ENCODE peak calls at places on chromosomes 12 and 14, in four cellular contexts. R is HCT116, M is heart left ventricle, I is pancreas. L is an unnamed sample.

GRCh38 chr12:85329913-85330312 is 49.9 kb downstream of the ALX1 start:
- DNase-seq in R (no peak), M (no peak), I (no peak), L (no peak)

GRCh38 chr12:66107451-66107915 is 23.1 kb downstream of the LLPH start:
- DNase-seq in R (peak), M (peak), I (no peak), L (no peak)

GRCh38 chr12:29066061-29066588 is 83.0 kb upstream of the FAR2 start:
- DNase-seq in R (peak), M (no peak), I (no peak), L (no peak)

GRCh38 chr14:32230695-32231280 is 27.7 kb upstream of the RNU6-8 start:
- DNase-seq in R (no peak), M (no peak), I (no peak), L (no peak)

GRCh38 chr12:115798309-115798917 is 479.1 kb downstream of the MED13L start:
- DNase-seq in R (no peak), M (no peak), I (no peak), L (no peak)

GRCh38 chr12:54304187-54304810 is 3.5 kb upstream of the NFE2 start:
- DNase-seq in R (no peak), M (peak), I (peak), L (peak)

GRCh38 chr14:40221428-40221827 is 789.2 kb upstream of the FBXO33 start:
- DNase-seq in R (no peak), M (no peak), I (no peak), L (no peak)

GRCh38 chr12:43345023-43345422 is 207.0 kb downstream of the ADAMTS20 start:
- DNase-seq in R (no peak), M (no peak), I (no peak), L (no peak)

GRCh38 chr12:88108021-88108420 is 33.9 kb downstream of the CEP290 start:
- DNase-seq in R (no peak), M (no peak), I (no peak), L (no peak)

GRCh38 chr12:27474344-27474743 is 27.8 kb downstream of the SMCO2 start:
- DNase-seq in R (no peak), M (no peak), I (no peak), L (no peak)

GRCh38 chr12:106288510-106289195 is 13.9 kb upstream of the TCP11L2 start:
- DNase-seq in R (peak), M (no peak), I (no peak), L (no peak)

GRCh38 chr14:104213301-104214034 is 75.1 kb downstream of the KIF26A start:
- DNase-seq in R (no peak), M (no peak), I (no peak), L (peak)

GRCh38 chr12:182381-182883 is 31.5 kb downstream of the SLC6A12 start:
- DNase-seq in R (no peak), M (peak), I (peak), L (peak)

GRCh38 chr12:111582133-111582747 is 16.9 kb downstream of the ATXN2 start:
- DNase-seq in R (no peak), M (no peak), I (no peak), L (no peak)

GRCh38 chr14:101961011-101961721 is 3.2 kb upstream of the DYNC1H1 start:
- DNase-seq in R (peak), M (peak), I (peak), L (peak)

GRCh38 chr12:94418517-94418916 is 41.1 kb downstream of the CEP83 start:
- DNase-seq in R (no peak), M (no peak), I (no peak), L (no peak)

GRCh38 chr12:48788852-48789775 is at the start of gene ADCY6:
- DNase-seq in R (peak), M (peak), I (peak), L (peak)

GRCh38 chr12:77190022-77190421 is 124.7 kb upstream of the E2F7 start:
- DNase-seq in R (no peak), M (no peak), I (no peak), L (no peak)

GRCh38 chr12:65881348-65881961 is 57.2 kb downstream of the HMGA2 start:
- DNase-seq in R (no peak), M (peak), I (peak), L (no peak)

GRCh38 chr14:95903616-95904107 is 27.0 kb downstream of the TUNAR start:
- DNase-seq in R (no peak), M (no peak), I (no peak), L (no peak)

GRCh38 chr14:95190857-95191256 is 33.5 kb upstream of the DICER1 start:
- DNase-seq in R (no peak), M (no peak), I (no peak), L (no peak)

GRCh38 chr12:109743076-109743910 is 29.7 kb downstream of the FAM222A start:
- DNase-seq in R (no peak), M (no peak), I (peak), L (peak)

GRCh38 chr14:64768401-64769095 is 64.3 kb downstream of the PLEKHG3 start:
- DNase-seq in R (no peak), M (no peak), I (no peak), L (no peak)

GRCh38 chr12:131287015-131287937 is 333.6 kb downstream of the ADGRD1 start:
- DNase-seq in R (no peak), M (no peak), I (no peak), L (peak)

GRCh38 chr12:54935235-54935951 is 49.2 kb downstream of the TESPA1 start:
- DNase-seq in R (peak), M (no peak), I (no peak), L (no peak)

GRCh38 chr12:42684171-42685071 is 94.9 kb upstream of the PRICKLE1 start:
- DNase-seq in R (no peak), M (no peak), I (no peak), L (no peak)

GRCh38 chr14:102830474-102831045 is 53.3 kb downstream of the TRAF3 start:
- DNase-seq in R (no peak), M (no peak), I (no peak), L (no peak)

GRCh38 chr14:54681819-54682261 is 114.9 kb downstream of the SAMD4A start:
- DNase-seq in R (no peak), M (no peak), I (no peak), L (no peak)

GRCh38 chr12:89528434-89528833 is 2.6 kb upstream of the POC1B start:
- DNase-seq in R (no peak), M (no peak), I (no peak), L (no peak)

GRCh38 chr12:101969-102878 is 35.7 kb downstream of the IQSEC3 start:
- DNase-seq in R (peak), M (no peak), I (no peak), L (no peak)

DNA sequence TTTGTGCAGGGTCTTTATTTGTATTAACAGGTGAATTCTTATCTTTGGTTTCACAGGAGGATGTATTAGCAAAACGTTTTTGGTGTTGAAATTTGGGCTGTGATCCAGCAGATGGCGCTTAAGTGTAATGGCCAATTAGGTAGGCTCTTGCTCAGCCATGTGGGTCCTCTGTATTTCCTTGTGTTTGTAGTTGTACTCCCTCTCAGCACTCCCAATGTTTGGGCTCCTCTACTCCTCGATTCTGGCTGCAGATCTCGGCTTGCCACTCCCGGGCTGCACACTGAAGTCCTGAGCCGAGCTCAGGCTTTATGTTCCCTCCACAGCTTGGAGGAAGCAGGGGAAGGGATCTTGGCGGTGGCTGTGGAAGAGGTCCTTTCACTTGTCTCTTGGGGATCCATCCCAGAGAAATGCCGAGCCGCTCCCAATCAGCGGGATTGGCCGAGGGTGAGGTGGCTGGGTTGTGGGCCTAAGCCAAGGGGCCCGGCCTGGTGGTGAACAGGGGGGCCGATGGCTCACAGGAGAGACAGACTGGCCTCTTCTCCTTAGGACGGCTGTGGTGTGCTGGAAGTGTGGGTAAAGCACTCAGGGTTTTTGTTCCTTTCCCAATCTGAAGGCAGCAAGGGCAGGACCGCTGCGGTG is 133.7 kb downstream of the AEBP2 start:
- DNase-seq in R (peak), M (no peak), I (no peak), L (no peak)
- TF ChIP-seq CTCF in R (peak), M (peak), I (no peak), L (peak)

GRCh38 chr12:122018937-122019336 is 2.7 kb upstream of the BCL7A start:
- DNase-seq in R (no peak), M (no peak), I (no peak), L (no peak)
- H3K27ac ChIP-seq in R (no peak), M (no peak), I (no peak), L (no peak)

GRCh38 chr12:120540445-120540844 is 6.3 kb downstream of the RNF10 start:
- DNase-seq in R (no peak), M (no peak), I (no peak), L (no peak)

GRCh38 chr12:120539303-120539702 is 5.1 kb downstream of the RNF10 start:
- DNase-seq in R (no peak), M (no peak), I (no peak), L (no peak)

GRCh38 chr12:120536064-120536791 is 2.1 kb downstream of the RNF10 start:
- DNase-seq in R (no peak), M (no peak), I (no peak), L (no peak)

GRCh38 chr12:120534703-120535655 is 823 bp downstream of the RNF10 start:
- DNase-seq in R (no peak), M (no peak), I (peak), L (peak)

GRCh38 chr12:120538281-120539156 is 4.4 kb downstream of the RNF10 start:
- DNase-seq in R (no peak), M (peak), I (peak), L (peak)
- H3K4me3 ChIP-seq in R (peak), M (peak), I (peak), L (peak)

DNA sequence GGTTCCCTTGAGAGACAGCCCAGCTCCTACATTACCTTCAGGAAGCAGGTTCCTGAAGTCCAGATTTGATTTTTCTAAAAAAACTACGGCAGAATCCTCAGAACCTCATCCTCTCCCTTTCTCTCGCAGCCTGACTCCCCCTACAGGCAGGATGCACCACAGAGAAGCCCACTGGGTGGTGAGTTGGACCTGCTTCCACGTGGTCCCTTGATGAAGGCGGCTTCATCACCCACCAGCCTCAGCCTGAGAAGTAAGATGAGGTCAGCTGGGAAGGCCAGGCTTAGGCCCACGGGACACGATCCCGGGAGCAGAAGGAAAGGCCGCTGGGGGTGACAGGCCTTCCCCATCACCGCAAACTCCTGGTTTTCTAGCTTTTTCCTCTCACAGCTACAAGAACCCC is 83.0 kb downstream of the ACTN1 start:
- DNase-seq in R (no peak), M (no peak), I (no peak), L (peak)
- TF ChIP-seq CTCF in R (peak), M (peak), I (no peak), L (no peak)

DNA sequence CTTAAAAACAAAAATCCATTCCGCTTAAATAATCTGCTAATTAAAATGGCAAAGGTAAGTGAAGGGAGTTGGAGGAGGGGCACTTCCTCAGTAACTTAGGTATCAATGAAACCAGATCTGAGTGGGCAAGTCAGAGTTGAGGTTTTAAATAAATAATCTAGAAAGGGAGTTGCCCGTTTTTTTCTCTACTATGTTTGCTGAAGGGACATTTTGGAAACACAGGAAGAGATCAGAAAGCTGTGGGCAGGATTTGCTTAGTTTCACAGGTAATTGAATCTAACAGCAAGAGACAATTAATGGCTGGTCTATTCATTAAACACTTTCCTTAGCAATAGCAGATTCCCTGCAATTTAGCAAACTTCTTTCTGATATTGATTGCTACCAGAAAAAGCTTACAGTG is 186.0 kb upstream of the ABCD2 start:
- DNase-seq in R (no peak), M (no peak), I (no peak), L (no peak)
- H3K27ac ChIP-seq in R (no peak), M (no peak), I (no peak), L (no peak)

GRCh38 chr14:97458302-97459137 is 661.3 kb downstream of the VRK1 start:
- DNase-seq in R (no peak), M (peak), I (peak), L (peak)
- H3K4me3 ChIP-seq in R (no peak), M (peak), I (peak), L (peak)

GRCh38 chr12:7092986-7093460 is 778 bp upstream of the C1R start:
- DNase-seq in R (no peak), M (no peak), I (no peak), L (no peak)

GRCh38 chr12:7091660-7092228 is 501 bp downstream of the C1R start:
- DNase-seq in R (no peak), M (peak), I (no peak), L (no peak)

GRCh38 chr12:7092229-7092985 is at the start of gene C1R:
- DNase-seq in R (no peak), M (peak), I (peak), L (peak)

GRCh38 chr12:7093892-7094291 is 1.6 kb upstream of the C1R start:
- DNase-seq in R (no peak), M (no peak), I (no peak), L (no peak)

DNA sequence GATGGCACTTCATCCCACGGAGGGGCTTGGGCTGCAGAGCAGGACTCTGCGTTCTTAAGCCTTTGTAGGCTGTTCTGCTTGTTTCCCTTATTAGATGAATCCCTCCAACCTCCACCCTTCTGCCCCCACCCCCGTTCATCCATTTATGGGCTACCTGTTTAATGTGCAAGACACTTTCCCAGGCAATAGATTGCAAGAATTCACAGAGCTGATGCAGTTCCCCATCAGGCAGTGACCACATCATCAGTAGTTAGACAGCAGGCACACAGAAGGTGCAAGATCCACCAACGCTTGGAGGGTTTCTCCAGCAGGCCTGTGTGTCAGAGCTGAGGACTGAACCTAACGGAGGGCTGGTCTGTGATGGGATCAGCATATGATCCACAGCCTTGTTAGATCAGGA is 1.2 kb upstream of the C1R start:
- DNase-seq in R (no peak), M (no peak), I (no peak), L (no peak)
- TF ChIP-seq CTCF in R (no peak), M (no peak), I (no peak), L (no peak)

DNA sequence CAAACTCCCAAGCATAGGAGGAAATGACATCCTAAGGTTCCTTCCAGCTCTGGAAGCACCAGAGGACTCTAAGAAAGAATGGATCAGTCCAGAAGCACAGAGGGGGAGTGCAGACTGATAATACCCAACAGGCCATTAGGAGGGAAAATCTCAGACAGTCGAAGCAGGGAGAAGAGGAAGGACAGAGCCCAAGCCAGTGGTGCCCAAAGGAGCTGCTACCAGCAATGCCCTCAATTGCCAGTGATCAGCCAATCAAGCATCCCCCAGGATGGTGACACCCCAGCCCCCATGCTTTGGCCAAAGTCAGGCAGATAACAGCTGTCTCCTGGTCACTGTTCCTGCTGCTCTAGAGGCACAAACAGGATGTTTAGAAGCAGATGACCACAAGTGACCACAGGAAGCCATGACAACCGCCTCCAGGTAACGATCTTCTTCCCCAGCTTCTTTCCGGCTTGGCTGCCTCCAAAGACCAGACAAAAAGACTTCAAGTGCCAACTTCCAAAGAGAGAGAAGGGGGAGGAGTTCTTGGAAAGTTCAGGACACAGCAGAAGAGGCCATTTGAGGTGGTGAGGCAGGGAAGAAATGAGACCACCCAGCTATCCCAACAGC is 16.2 kb downstream of the PXN start:
- DNase-seq in R (no peak), M (no peak), I (no peak), L (no peak)
- H3K27ac ChIP-seq in R (peak), M (peak), I (peak), L (peak)

DNA sequence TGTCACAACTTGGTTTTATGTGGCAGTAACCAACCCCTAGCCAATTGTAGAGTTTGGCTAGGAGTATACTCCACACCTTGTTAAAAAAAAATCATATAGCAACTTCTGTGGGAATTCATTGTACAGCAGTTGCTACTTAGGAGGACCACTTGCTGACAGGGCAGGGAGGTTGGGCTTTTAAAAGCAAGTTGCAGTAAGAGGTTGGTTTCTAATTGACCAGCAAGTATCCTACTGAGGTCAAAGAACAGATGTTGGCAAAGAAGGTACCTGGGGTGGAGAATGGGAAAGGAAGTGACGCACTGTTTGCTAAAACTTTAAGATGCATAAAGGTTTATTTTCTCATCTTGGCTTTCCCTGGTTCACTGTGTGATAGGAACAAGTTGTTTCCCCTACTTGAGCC is 104.6 kb downstream of the TBX3 start:
- DNase-seq in R (no peak), M (no peak), I (no peak), L (no peak)
- H3K4me3 ChIP-seq in R (no peak), M (no peak), I (no peak), L (no peak)

DNA sequence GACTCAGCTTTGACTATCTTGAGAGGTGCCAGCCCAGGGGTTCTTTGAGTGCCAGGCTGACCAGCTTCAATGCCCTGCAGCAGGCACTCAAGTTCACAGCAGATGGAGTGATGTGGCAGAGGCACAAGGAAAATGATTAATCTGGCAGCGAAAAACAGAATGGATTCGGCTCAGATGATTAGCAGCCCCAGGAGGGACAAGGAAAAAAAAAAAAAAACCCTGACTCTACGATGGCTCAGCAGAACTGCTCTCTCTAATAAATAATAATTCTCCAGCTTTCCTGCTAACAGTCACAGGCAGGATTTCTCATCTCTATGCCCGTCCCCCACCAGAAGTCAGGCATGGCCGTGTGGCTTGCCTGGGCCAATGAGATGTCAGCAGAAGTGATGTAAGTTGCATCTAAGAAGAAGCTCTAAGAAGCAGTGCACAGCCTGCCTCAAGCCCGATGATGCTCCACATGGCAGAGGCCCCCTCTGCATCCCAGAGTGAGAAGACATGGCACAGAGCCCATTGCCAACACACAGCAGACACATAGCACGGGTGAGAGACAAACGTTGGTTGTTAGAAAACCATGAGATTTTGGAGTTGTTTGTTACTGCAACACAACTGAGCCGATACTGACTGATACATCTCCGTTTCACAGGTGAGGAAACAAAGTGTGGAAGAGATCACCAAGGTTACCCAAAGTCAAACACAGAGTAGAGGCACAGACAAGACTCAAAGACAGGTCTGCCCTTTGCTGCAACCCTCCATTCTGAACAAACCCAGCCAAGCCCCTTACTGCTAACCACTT is 111.0 kb downstream of the SCARB1 start:
- DNase-seq in R (no peak), M (no peak), I (no peak), L (no peak)
- TF ChIP-seq CTCF in R (no peak), M (no peak), I (no peak), L (no peak)